ENCODE peak calls at places on chromosomes 2 and 18, in five cellular contexts. E is cardiac muscle cell; C is naive thymus-derived CD4-positive, alpha-beta T cell; F is GM23248; Q is heart right ventricle. M is an unnamed sample. For H3K4me1, the result is how much of the 10 kb centered on the place peaks cover.

GRCh38 chr2:240624011-240624949 is 1.0 kb upstream of the GPR35 start:
- DNase-seq in E (no peak), C (peak), F (no peak), Q (no peak), M (peak)

GRCh38 chr2:238418196-238418998 is 8.3 kb upstream of the ASB1 start:
- DNase-seq in E (no peak), C (no peak), F (no peak), Q (no peak), M (no peak)

GRCh38 chr2:223230352-223230751 is 178.4 kb downstream of the KCNE4 start:
- DNase-seq in E (no peak), C (no peak), F (peak), Q (no peak), M (no peak)

GRCh38 chr2:212528106-212528856 is 10.3 kb downstream of the ERBB4 start:
- DNase-seq in E (peak), C (no peak), F (peak), Q (peak), M (no peak)

GRCh38 chr2:226215902-226216503 is 583.6 kb downstream of the IRS1 start:
- DNase-seq in E (peak), C (peak), F (peak), Q (peak), M (peak)

GRCh38 chr2:113809076-113809475 is 52.6 kb upstream of the SLC35F5 start:
- DNase-seq in E (no peak), C (no peak), F (no peak), Q (no peak), M (no peak)

GRCh38 chr2:216619411-216620393 is 13.5 kb upstream of the IGFBP2 start:
- DNase-seq in E (no peak), C (no peak), F (peak), Q (no peak), M (no peak)

GRCh38 chr2:218806346-218806978 is 24.5 kb downstream of the CYP27A1 start:
- DNase-seq in E (no peak), C (no peak), F (peak), Q (peak), M (peak)

GRCh38 chr2:1538663-1539062 is 125.4 kb downstream of the TPO start:
- DNase-seq in E (peak), C (no peak), F (peak), Q (no peak), M (no peak)

GRCh38 chr2:134819334-134819733 is 19.1 kb upstream of the ACMSD start:
- DNase-seq in E (no peak), C (no peak), F (peak), Q (no peak), M (no peak)

GRCh38 chr2:67752964-67753363 is 309.8 kb downstream of the C1D start:
- DNase-seq in E (no peak), C (no peak), F (peak), Q (no peak), M (no peak)

GRCh38 chr2:98502556-98503335 is 58.1 kb downstream of the INPP4A start:
- DNase-seq in E (no peak), C (no peak), F (peak), Q (no peak), M (no peak)
- H3K4me1 ChIP-seq in E (under half), C (under half), F (under half), Q (half or more), M (half or more)

DNA sequence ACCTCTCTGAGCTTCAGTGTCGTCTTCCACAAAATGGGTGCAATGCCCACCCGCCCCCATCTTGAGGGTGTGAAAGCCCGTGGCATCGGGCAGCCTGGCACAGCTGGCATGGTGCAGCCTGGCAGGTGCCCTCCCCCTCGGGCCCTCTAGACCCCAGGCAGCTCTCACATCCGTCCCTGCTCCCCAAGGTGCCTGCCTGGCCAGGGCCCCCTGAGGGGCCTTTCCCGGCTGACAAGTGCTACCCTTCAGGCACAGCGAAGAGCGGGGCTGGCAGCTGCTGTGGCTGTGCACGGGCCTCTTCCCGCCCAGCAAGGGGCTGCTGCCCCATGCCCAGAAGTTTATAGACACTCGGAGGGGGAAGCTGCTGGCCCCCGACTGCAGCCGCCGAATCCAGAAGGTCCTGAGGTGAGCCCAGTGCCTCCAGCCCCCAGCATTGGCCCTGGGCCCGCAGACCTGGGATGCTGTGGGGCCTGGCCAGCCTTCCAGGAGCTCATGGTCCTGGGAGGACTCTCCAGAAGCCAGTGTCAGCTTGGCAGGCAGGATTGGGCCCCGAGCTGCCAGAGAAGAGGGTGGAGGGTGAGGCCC is 13.9 kb upstream of the GPR17 start:
- DNase-seq in E (no peak), C (no peak), F (no peak), Q (no peak), M (no peak)
- H3K27ac ChIP-seq in E (no peak), C (no peak), F (no peak), Q (no peak), M (peak)

GRCh38 chr18:62880034-62880433 is 164.7 kb downstream of the PHLPP1 start:
- DNase-seq in E (no peak), C (no peak), F (no peak), Q (no peak), M (no peak)
- H3K4me1 ChIP-seq in E (under half), C (under half), F (half or more), Q (under half), M (half or more)

DNA sequence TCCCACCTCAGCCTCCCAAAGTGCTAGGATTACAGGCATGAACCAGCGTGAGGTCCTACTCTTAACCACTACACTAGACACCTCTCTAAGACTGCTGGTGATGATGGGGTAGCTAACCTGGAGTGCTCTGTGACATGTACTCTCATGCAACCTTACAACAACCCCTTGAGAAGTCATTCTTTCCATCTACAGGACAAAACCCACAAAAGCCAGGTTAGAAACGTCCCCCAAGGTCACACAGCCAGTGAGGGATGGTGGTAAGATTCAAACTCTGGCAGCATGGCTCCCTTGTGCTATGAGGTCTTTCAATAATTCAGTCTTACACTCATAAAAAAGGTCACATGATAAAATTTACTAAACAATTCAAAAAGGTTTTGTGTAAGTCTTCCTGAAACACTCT is 94.8 kb upstream of the SERTAD2 start:
- DNase-seq in E (no peak), C (peak), F (peak), Q (no peak), M (no peak)
- H3K27ac ChIP-seq in E (peak), C (peak), F (peak), Q (peak), M (peak)

GRCh38 chr2:7194950-7195349 is 277.7 kb downstream of the RNF144A start:
- DNase-seq in E (no peak), C (no peak), F (no peak), Q (no peak), M (no peak)
- H3K4me1 ChIP-seq in E (under half), C (under half), F (under half), Q (under half), M (under half)

GRCh38 chr2:201116115-201116958 is at the start of gene CFLAR:
- DNase-seq in E (no peak), C (peak), F (peak), Q (peak), M (peak)

GRCh38 chr2:201118121-201118956 is 2.4 kb downstream of the CFLAR start:
- DNase-seq in E (peak), C (peak), F (peak), Q (peak), M (peak)

GRCh38 chr2:201116959-201117734 is 1.2 kb downstream of the CFLAR start:
- DNase-seq in E (no peak), C (peak), F (peak), Q (peak), M (peak)

GRCh38 chr2:201114350-201114749 is 1.6 kb upstream of the CFLAR start:
- DNase-seq in E (no peak), C (no peak), F (no peak), Q (no peak), M (no peak)

DNA sequence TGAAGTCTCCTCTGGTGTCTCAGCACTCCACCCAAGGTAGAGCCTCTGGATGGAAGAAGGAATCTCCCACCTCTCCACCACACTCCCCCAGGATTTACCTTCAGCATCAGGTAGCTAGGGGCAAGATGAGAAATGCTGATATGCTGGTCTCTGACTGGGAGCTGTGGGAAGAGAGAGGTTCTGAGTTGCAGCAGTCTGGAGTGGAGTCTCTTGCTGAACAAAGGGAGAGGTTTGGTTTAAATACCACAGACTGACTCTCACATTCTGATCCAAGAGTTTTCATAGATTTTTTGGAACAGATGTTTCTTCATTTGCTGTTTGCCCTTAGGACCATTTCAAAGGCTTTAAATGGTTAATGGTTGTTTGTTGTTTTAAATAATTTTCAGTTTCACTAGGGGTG is 1.1 kb upstream of the CFLAR start:
- DNase-seq in E (no peak), C (no peak), F (peak), Q (no peak), M (no peak)
- H3K27ac ChIP-seq in E (no peak), C (no peak), F (peak), Q (peak), M (peak)

M was measured in left ventricle myocardium inferior.